ENCODE peak calls at places on chromosome 2, in four cellular contexts. One of them, this sample, is unnamed.

GRCh38 chr2:8568543-8569302 is 113.1 kb upstream of the ID2 start:
- DNase-seq in body of pancreas: no peak
- DNase-seq in tibial artery: peak
- DNase-seq in CD4-positive, alpha-beta T cell: no peak
- DNase-seq in this sample: no peak

GRCh38 chr2:126769118-126769517 is 113.2 kb downstream of the GYPC start:
- DNase-seq in body of pancreas: no peak
- DNase-seq in tibial artery: peak
- DNase-seq in CD4-positive, alpha-beta T cell: no peak
- DNase-seq in this sample: no peak

GRCh38 chr2:67548317-67549095 is 151.4 kb downstream of the ETAA1 start:
- DNase-seq in body of pancreas: no peak
- DNase-seq in tibial artery: no peak
- DNase-seq in CD4-positive, alpha-beta T cell: no peak
- DNase-seq in this sample: no peak

GRCh38 chr2:238099709-238100048 is 461 bp upstream of the ESPNL start:
- DNase-seq in body of pancreas: peak
- DNase-seq in tibial artery: no peak
- DNase-seq in CD4-positive, alpha-beta T cell: no peak
- DNase-seq in this sample: no peak

GRCh38 chr2:19675856-19676460 is 225.8 kb downstream of the TTC32 start:
- DNase-seq in body of pancreas: no peak
- DNase-seq in tibial artery: no peak
- DNase-seq in CD4-positive, alpha-beta T cell: no peak
- DNase-seq in this sample: no peak

GRCh38 chr2:151258121-151258520 is 3.5 kb downstream of the RBM43 start:
- DNase-seq in body of pancreas: no peak
- DNase-seq in tibial artery: no peak
- DNase-seq in CD4-positive, alpha-beta T cell: no peak
- DNase-seq in this sample: no peak

GRCh38 chr2:190396264-190396663 is 11.9 kb upstream of the MFSD6 start:
- DNase-seq in body of pancreas: no peak
- DNase-seq in tibial artery: no peak
- DNase-seq in CD4-positive, alpha-beta T cell: no peak
- DNase-seq in this sample: no peak

GRCh38 chr2:170264522-170264860 is 86.5 kb downstream of the MYO3B start:
- DNase-seq in body of pancreas: no peak
- DNase-seq in tibial artery: no peak
- DNase-seq in CD4-positive, alpha-beta T cell: no peak
- DNase-seq in this sample: no peak

GRCh38 chr2:17912266-17912691 is 33.8 kb downstream of the KCNS3 start:
- DNase-seq in body of pancreas: no peak
- DNase-seq in tibial artery: no peak
- DNase-seq in CD4-positive, alpha-beta T cell: no peak
- DNase-seq in this sample: peak

GRCh38 chr2:197613509-197613987 is 61.8 kb downstream of the RFTN2 start:
- DNase-seq in body of pancreas: no peak
- DNase-seq in tibial artery: no peak
- DNase-seq in CD4-positive, alpha-beta T cell: no peak
- DNase-seq in this sample: no peak

GRCh38 chr2:38409136-38409903 is 32.2 kb upstream of the ATL2 start:
- DNase-seq in body of pancreas: peak
- DNase-seq in tibial artery: no peak
- DNase-seq in CD4-positive, alpha-beta T cell: no peak
- DNase-seq in this sample: no peak

GRCh38 chr2:64018715-64019082 is 529 bp downstream of the VPS54 start:
- DNase-seq in body of pancreas: peak
- DNase-seq in tibial artery: peak
- DNase-seq in CD4-positive, alpha-beta T cell: peak
- DNase-seq in this sample: no peak

GRCh38 chr2:6423944-6424343 is 441.8 kb downstream of the CMPK2 start:
- DNase-seq in body of pancreas: no peak
- DNase-seq in tibial artery: no peak
- DNase-seq in CD4-positive, alpha-beta T cell: no peak
- DNase-seq in this sample: no peak

GRCh38 chr2:119857742-119858141 is 98.0 kb downstream of the PTPN4 start:
- DNase-seq in body of pancreas: no peak
- DNase-seq in tibial artery: no peak
- DNase-seq in CD4-positive, alpha-beta T cell: no peak
- DNase-seq in this sample: no peak

GRCh38 chr2:26298638-26299393 is 47.1 kb upstream of the SELENOI start:
- DNase-seq in body of pancreas: peak
- DNase-seq in tibial artery: peak
- DNase-seq in CD4-positive, alpha-beta T cell: peak
- DNase-seq in this sample: no peak

DNA sequence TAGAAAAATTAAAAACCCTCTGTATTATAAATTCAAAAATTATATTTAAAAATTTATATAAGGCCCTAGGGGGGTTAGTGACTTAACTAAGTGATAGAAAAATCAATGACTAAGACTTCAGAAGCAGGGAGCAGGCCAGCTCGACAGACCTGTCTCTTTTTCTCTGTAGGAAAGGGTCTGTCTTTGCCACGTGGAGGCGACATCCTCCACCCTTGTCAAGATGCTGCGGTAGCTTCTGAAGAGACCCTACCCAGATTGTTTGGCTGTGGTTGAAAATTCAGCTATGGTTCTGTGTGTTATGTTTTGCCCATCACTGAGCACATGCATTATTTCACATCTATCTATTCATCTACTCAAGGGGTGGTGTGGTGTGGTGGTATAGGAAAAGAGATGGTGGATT is 8.2 kb upstream of the SLC4A3 start:
- DNase-seq in body of pancreas: no peak
- DNase-seq in tibial artery: no peak
- DNase-seq in CD4-positive, alpha-beta T cell: no peak
- DNase-seq in this sample: no peak
- TF ChIP-seq CTCF in body of pancreas: no peak
- TF ChIP-seq CTCF in tibial artery: no peak
- TF ChIP-seq CTCF in CD4-positive, alpha-beta T cell: no peak
- TF ChIP-seq CTCF in this sample: no peak

GRCh38 chr2:208148803-208149202 is 2.8 kb upstream of the CRYGB start:
- DNase-seq in body of pancreas: no peak
- DNase-seq in tibial artery: no peak
- DNase-seq in CD4-positive, alpha-beta T cell: no peak
- DNase-seq in this sample: no peak
- TF ChIP-seq CTCF in body of pancreas: no peak
- TF ChIP-seq CTCF in tibial artery: no peak
- TF ChIP-seq CTCF in CD4-positive, alpha-beta T cell: no peak
- TF ChIP-seq CTCF in this sample: no peak

DNA sequence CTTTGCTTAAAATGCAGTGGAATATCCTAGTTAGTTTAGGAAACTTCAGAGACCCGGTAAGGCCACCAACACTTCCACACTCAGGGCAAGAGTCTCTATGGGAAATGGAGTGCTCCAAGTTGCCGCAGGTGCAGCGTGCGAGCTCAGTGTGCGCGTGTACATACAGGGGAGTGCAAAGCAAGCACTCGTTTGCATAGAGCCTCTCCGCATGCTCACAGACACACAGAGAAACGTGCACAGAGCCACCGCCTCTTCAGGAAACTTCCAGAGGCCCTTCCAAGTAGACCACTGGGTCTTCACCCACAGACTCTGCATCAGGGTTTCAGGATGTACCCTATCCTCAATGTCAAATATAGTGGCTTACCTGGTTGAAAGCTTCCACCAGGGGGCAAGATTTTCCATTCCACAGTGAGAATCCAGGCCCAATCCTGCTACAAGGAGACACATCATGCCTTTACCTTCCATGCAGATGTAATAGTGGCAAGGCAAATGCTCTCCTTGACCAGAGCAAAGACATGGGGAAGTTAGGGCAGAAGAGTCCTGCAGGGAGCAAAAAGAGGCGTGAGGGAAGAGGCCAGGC is 513.0 kb upstream of the MYT1L start:
- DNase-seq in body of pancreas: no peak
- DNase-seq in tibial artery: peak
- DNase-seq in CD4-positive, alpha-beta T cell: no peak
- DNase-seq in this sample: no peak
- TF ChIP-seq CTCF in body of pancreas: peak
- TF ChIP-seq CTCF in tibial artery: no peak
- TF ChIP-seq CTCF in CD4-positive, alpha-beta T cell: no peak
- TF ChIP-seq CTCF in this sample: peak

DNA sequence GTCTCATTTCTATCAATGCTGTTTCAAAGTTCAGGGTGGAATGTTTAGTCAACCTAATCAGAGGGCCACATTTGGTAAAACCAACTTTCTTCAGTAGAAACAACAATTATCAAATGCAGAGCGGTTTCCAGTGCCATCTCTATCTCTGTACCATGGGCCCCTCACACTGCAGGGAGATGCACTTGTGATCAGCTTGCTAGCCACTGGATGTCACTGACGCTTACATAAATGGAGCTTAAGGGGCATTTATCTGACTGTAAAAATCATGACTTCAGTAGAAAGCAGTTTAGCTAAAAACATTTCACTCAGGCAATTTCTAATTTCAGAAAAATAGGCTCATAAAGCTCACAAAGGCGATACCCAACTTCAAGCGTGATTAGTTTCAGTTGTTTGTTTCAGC is 678.0 kb downstream of the ZEB2 start:
- DNase-seq in body of pancreas: no peak
- DNase-seq in tibial artery: no peak
- DNase-seq in CD4-positive, alpha-beta T cell: no peak
- DNase-seq in this sample: no peak
- TF ChIP-seq CTCF in body of pancreas: no peak
- TF ChIP-seq CTCF in tibial artery: no peak
- TF ChIP-seq CTCF in CD4-positive, alpha-beta T cell: no peak
- TF ChIP-seq CTCF in this sample: no peak

GRCh38 chr2:88055049-88055435 is 541 bp downstream of the KRCC1 start:
- DNase-seq in body of pancreas: no peak
- DNase-seq in tibial artery: no peak
- DNase-seq in CD4-positive, alpha-beta T cell: no peak
- DNase-seq in this sample: peak
- TF ChIP-seq CTCF in body of pancreas: no peak
- TF ChIP-seq CTCF in tibial artery: no peak
- TF ChIP-seq CTCF in CD4-positive, alpha-beta T cell: no peak
- TF ChIP-seq CTCF in this sample: no peak

GRCh38 chr2:234488913-234489451 is 7.9 kb downstream of the ARL4C start:
- DNase-seq in body of pancreas: no peak
- DNase-seq in tibial artery: no peak
- DNase-seq in CD4-positive, alpha-beta T cell: peak
- DNase-seq in this sample: peak
- TF ChIP-seq CTCF in body of pancreas: no peak
- TF ChIP-seq CTCF in tibial artery: no peak
- TF ChIP-seq CTCF in CD4-positive, alpha-beta T cell: no peak
- TF ChIP-seq CTCF in this sample: no peak

GRCh38 chr2:218036371-218036770 is 32.7 kb upstream of the RUFY4 start:
- DNase-seq in body of pancreas: no peak
- DNase-seq in tibial artery: no peak
- DNase-seq in CD4-positive, alpha-beta T cell: no peak
- DNase-seq in this sample: no peak
- TF ChIP-seq CTCF in body of pancreas: no peak
- TF ChIP-seq CTCF in tibial artery: no peak
- TF ChIP-seq CTCF in CD4-positive, alpha-beta T cell: no peak
- TF ChIP-seq CTCF in this sample: no peak

This sample was measured in GM13976.